ENCODE peak calls at places on chromosome 14, in six cellular contexts. U, M, Z, C, T and E are unnamed samples.

GRCh38 chr14:31492759-31493498 is 5.1 kb upstream of the GPR33 start:
- DNase-seq in U (no peak), M (no peak), Z (no peak), C (no peak), T (no peak), E (no peak)

GRCh38 chr14:76955575-76956252 is 72.8 kb downstream of the IRF2BPL start:
- DNase-seq in U (peak; percentile 59), M (peak; percentile 66), Z (no peak), C (peak; percentile 59), T (no peak), E (no peak)

GRCh38 chr14:94751956-94752355 is 18.0 kb downstream of the GSC start:
- DNase-seq in U (no peak), M (no peak), Z (no peak), C (no peak), T (no peak), E (no peak)

GRCh38 chr14:70735043-70735442 is 74.3 kb downstream of the MAP3K9 start:
- DNase-seq in U (no peak), M (no peak), Z (no peak), C (no peak), T (no peak), E (peak; percentile 82)

GRCh38 chr14:60648934-60649814 is at the start of gene SIX1:
- DNase-seq in U (peak; percentile 95), M (no peak), Z (peak; percentile 79), C (peak; percentile 77), T (peak; percentile 95), E (peak; percentile 88)

GRCh38 chr14:97602438-97603117 is 805.4 kb downstream of the VRK1 start:
- DNase-seq in U (no peak), M (no peak), Z (no peak), C (no peak), T (no peak), E (no peak)

GRCh38 chr14:62162998-62163589 is 400.9 kb downstream of the SNAPC1 start:
- DNase-seq in U (peak; percentile 56), M (no peak), Z (peak; percentile 17), C (peak; percentile 18), T (peak; percentile 23), E (peak; percentile 40)

GRCh38 chr14:103189481-103190470 is 66.5 kb downstream of the TNFAIP2 start:
- DNase-seq in U (no peak), M (no peak), Z (no peak), C (no peak), T (no peak), E (no peak)

GRCh38 chr14:86646125-86646524 is 1116.2 kb downstream of the FLRT2 start:
- DNase-seq in U (no peak), M (no peak), Z (no peak), C (no peak), T (no peak), E (no peak)

GRCh38 chr14:71734076-71734475 is 198.2 kb upstream of the RGS6 start:
- DNase-seq in U (no peak), M (no peak), Z (no peak), C (no peak), T (no peak), E (no peak)

GRCh38 chr14:64705406-64706118 is 1.3 kb downstream of the PLEKHG3 start:
- DNase-seq in U (no peak), M (no peak), Z (no peak), C (no peak), T (no peak), E (peak; percentile 46)

GRCh38 chr14:103260629-103261124 is 73.4 kb upstream of the EIF5 start:
- DNase-seq in U (peak; percentile 63), M (no peak), Z (no peak), C (no peak), T (peak; percentile 40), E (peak; percentile 57)

GRCh38 chr14:29892327-29892726 is 35.3 kb downstream of the PRKD1 start:
- DNase-seq in U (peak; percentile 13), M (no peak), Z (no peak), C (no peak), T (no peak), E (no peak)

GRCh38 chr14:45201908-45202307 is 51.1 kb downstream of the MIS18BP1 start:
- DNase-seq in U (no peak), M (no peak), Z (peak; percentile 3), C (peak; percentile 14), T (no peak), E (peak; percentile 3)

GRCh38 chr14:65344011-65344410 is 68.5 kb upstream of the FUT8 start:
- DNase-seq in U (no peak), M (no peak), Z (no peak), C (no peak), T (no peak), E (no peak)

GRCh38 chr14:24630872-24631477 is 3.0 kb downstream of the GZMB start:
- DNase-seq in U (peak; percentile 67), M (no peak), Z (no peak), C (peak; percentile 46), T (no peak), E (no peak)

GRCh38 chr14:100824156-100824555 is 1.8 kb upstream of the MEG3 start:
- DNase-seq in U (peak; percentile 49), M (no peak), Z (no peak), C (no peak), T (no peak), E (peak; percentile 68)

GRCh38 chr14:36726128-36726527 is 64.5 kb downstream of the PAX9 start:
- DNase-seq in U (no peak), M (no peak), Z (no peak), C (no peak), T (no peak), E (no peak)

GRCh38 chr14:41299924-41300323 is 306.8 kb upstream of the LRFN5 start:
- DNase-seq in U (no peak), M (no peak), Z (no peak), C (peak; percentile 16), T (no peak), E (no peak)

GRCh38 chr14:87233806-87234384 is 759.1 kb downstream of the GALC start:
- DNase-seq in U (no peak), M (no peak), Z (no peak), C (no peak), T (no peak), E (no peak)

DNA sequence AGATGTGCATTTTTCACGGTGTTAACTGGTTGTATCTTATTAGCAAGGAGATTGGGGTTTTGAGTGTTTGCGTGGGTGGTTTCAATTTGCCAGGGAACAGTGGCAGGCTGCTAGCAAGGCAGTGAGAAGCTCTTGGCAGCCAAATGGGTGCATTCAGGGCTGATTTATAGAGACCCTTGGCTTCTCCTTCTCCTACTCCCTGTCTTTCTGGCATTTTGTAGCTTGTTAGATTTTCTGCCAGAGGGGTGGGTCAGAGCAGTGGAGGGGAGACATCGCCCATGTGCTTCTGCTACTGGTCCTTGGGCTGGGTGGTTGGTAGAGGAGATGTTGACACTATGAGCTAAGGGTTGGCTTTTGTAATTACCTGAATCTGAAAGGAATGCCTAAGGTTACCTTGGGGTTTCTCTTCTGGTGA is 9.6 kb downstream of the CALM1 start:
- DNase-seq in U (no peak), M (no peak), Z (no peak), C (no peak), T (no peak), E (no peak)
- TF ChIP-seq SMC3 in U (no peak), M (no peak), Z (no peak), C (no peak), T (no peak), E (no peak)

DNA sequence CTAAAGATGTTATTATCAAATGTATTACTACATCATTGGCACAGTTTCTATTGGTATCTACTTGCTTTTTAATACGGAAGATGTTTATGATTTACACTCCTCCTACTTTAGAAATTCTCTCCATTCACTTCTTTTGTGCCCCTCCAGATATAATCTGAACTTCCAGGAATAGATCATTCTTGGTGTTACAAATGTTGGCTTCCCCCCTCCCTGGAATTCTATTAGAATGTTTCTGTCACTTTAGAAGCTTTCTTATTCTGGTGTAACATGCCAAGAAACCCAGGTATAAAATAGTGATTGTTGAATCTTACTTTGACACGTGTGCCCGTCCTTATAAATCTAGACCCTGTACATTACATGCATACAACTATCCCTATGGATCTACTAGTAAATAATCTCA is 1.2 kb upstream of the WDR20 start:
- DNase-seq in U (no peak), M (no peak), Z (no peak), C (no peak), T (no peak), E (no peak)
- TF ChIP-seq SMC3 in U (no peak), M (no peak), Z (no peak), C (no peak), T (no peak), E (no peak)

GRCh38 chr14:23057757-23058653 is 685 bp upstream of the CDH24 start:
- DNase-seq in U (peak; percentile 76), M (peak; percentile 40), Z (peak; percentile 87), C (peak; percentile 92), T (peak; percentile 87), E (peak; percentile 92)
- TF ChIP-seq SMC3 in U (peak; percentile 83), M (peak; percentile 92), Z (peak; percentile 98), C (peak; percentile 86), T (peak; percentile 85), E (peak; percentile 89)

GRCh38 chr14:81516941-81517797 is 16.5 kb downstream of the SEL1L start:
- DNase-seq in U (peak; percentile 76), M (no peak), Z (no peak), C (peak; percentile 83), T (peak; percentile 7), E (no peak)
- TF ChIP-seq SMC3 in U (no peak), M (no peak), Z (no peak), C (no peak), T (no peak), E (no peak)

GRCh38 chr14:50607181-50607580 is 47.2 kb downstream of the ATL1 start:
- DNase-seq in U (peak; percentile 63), M (no peak), Z (no peak), C (no peak), T (no peak), E (no peak)
- TF ChIP-seq SMC3 in U (no peak), M (no peak), Z (no peak), C (no peak), T (no peak), E (no peak)

DNA sequence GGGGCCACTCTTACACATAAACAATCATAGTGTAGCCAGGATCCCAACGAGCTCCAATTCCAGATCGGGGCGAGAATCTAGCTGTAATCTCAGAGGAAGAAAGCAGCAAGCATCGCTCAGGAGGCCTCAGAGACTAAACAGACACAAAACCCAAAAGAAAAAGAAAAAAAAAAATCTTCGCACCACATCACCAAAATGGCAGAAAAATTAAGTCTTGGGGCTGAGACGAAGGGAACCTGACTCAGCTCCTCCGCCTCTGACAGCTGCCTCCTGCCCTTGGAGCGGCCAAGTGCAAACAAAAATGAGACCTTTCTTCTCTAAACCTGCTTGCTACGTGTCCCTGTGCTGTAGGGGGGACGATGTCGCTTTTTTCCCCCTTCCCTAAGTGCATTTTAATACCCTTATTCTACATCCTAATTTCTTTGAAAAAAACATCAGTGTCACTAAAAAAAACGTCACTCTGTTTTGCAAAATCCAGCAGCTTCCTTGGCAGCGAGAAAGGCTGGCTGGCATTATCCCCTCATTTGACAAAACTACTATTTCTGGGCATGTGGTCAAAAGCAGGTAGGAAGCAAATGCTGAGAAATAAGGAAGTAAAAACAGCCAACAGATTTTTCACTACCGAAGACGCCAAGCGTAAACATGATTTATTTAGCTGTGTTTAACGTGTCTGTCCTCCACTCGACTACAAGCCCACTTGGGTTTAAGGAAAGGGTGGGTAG is 30.5 kb downstream of the BCL11B start:
- DNase-seq in U (no peak), M (no peak), Z (no peak), C (no peak), T (no peak), E (no peak)
- TF ChIP-seq SMC3 in U (no peak), M (no peak), Z (no peak), C (no peak), T (no peak), E (no peak)